ENCODE peak calls at places on chromosomes 6 and 20, in nine cellular contexts. A is psoas muscle, T is GM20000, E is anterior cingulate cortex, H is lung, V is AML-193, B is kidney, L is NCI-H2081, J is GM18507. P is an unnamed sample.

GRCh38 chr20:57215826-57216471 is 50.5 kb downstream of the BMP7 start:
- DNase-seq in A (no peak), T (no peak), E (no peak), H (no peak), V (no peak), B (no peak), L (no peak), J (no peak), P (no peak)

GRCh38 chr6:168053086-168053956 is 25.7 kb downstream of the FRMD1 start:
- DNase-seq in A (peak), T (no peak), E (no peak), H (no peak), V (no peak), B (peak), L (no peak), J (no peak), P (no peak)

GRCh38 chr20:31652917-31653385 is 15.2 kb downstream of the COX4I2 start:
- DNase-seq in A (no peak), T (no peak), E (no peak), H (no peak), V (no peak), B (no peak), L (peak), J (no peak), P (no peak)

GRCh38 chr6:97626586-97627441 is 343.8 kb upstream of the MMS22L start:
- DNase-seq in A (no peak), T (no peak), E (peak), H (no peak), V (no peak), B (no peak), L (peak), J (no peak), P (no peak)

GRCh38 chr6:39416728-39417127 is 94.2 kb upstream of the KCNK16 start:
- DNase-seq in A (no peak), T (no peak), E (no peak), H (peak), V (no peak), B (no peak), L (no peak), J (no peak), P (peak)

GRCh38 chr6:133394630-133395029 is 153.5 kb downstream of the EYA4 start:
- DNase-seq in A (no peak), T (no peak), E (no peak), H (no peak), V (no peak), B (no peak), L (no peak), J (no peak), P (no peak)

GRCh38 chr6:11328613-11329247 is 96.3 kb upstream of the NEDD9 start:
- DNase-seq in A (no peak), T (no peak), E (no peak), H (no peak), V (no peak), B (no peak), L (no peak), J (no peak), P (no peak)

GRCh38 chr6:43115365-43115764 is 39.3 kb downstream of the PTK7 start:
- DNase-seq in A (no peak), T (no peak), E (no peak), H (no peak), V (no peak), B (peak), L (peak), J (no peak), P (no peak)

GRCh38 chr20:46328180-46328882 is 20.0 kb upstream of the CDH22 start:
- DNase-seq in A (no peak), T (no peak), E (no peak), H (no peak), V (no peak), B (no peak), L (no peak), J (no peak), P (no peak)

GRCh38 chr6:12479885-12480284 is 189.7 kb downstream of the EDN1 start:
- DNase-seq in A (no peak), T (no peak), E (no peak), H (no peak), V (no peak), B (no peak), L (no peak), J (no peak), P (no peak)

GRCh38 chr6:90364291-90364690 is 67.6 kb upstream of the BACH2 start:
- DNase-seq in A (no peak), T (no peak), E (no peak), H (no peak), V (no peak), B (no peak), L (no peak), J (no peak), P (no peak)

GRCh38 chr6:107603029-107603428 is 113.1 kb downstream of the SOBP start:
- DNase-seq in A (no peak), T (no peak), E (no peak), H (no peak), V (no peak), B (no peak), L (no peak), J (no peak), P (no peak)

GRCh38 chr20:36455972-36456625 is 85.2 kb upstream of the MYL9 start:
- DNase-seq in A (no peak), T (no peak), E (no peak), H (no peak), V (no peak), B (no peak), L (no peak), J (no peak), P (no peak)

GRCh38 chr6:78300885-78301284 is 566.5 kb upstream of the IRAK1BP1 start:
- DNase-seq in A (no peak), T (no peak), E (no peak), H (no peak), V (no peak), B (no peak), L (no peak), J (no peak), P (no peak)

GRCh38 chr6:30411515-30412207 is 66.7 kb downstream of the RPP21 start:
- DNase-seq in A (peak), T (no peak), E (no peak), H (peak), V (peak), B (peak), L (peak), J (no peak), P (peak)

GRCh38 chr6:116008470-116009229 is 52.0 kb downstream of the FRK start:
- DNase-seq in A (peak), T (no peak), E (no peak), H (no peak), V (no peak), B (no peak), L (no peak), J (no peak), P (no peak)

GRCh38 chr20:46463852-46464251 is 49.5 kb downstream of the ZNF334 start:
- DNase-seq in A (no peak), T (no peak), E (no peak), H (no peak), V (no peak), B (no peak), L (no peak), J (no peak), P (no peak)

GRCh38 chr6:140661691-140662090 is 1287.2 kb upstream of the CITED2 start:
- DNase-seq in A (no peak), T (no peak), E (no peak), H (no peak), V (no peak), B (no peak), L (no peak), J (no peak), P (no peak)

GRCh38 chr20:62309198-62309944 is 6.6 kb downstream of the ADRM1 start:
- DNase-seq in A (no peak), T (no peak), E (no peak), H (no peak), V (no peak), B (no peak), L (no peak), J (no peak), P (no peak)

GRCh38 chr6:105077592-105078463 is 102.0 kb downstream of the POPDC3 start:
- DNase-seq in A (no peak), T (peak), E (no peak), H (no peak), V (peak), B (no peak), L (peak), J (peak), P (peak)

GRCh38 chr6:42451595-42452170 is at the start of gene TRERF1:
- DNase-seq in A (peak), T (peak), E (no peak), H (peak), V (peak), B (peak), L (peak), J (no peak), P (peak)